ENCODE peak calls at places on chromosome 17, in nine cellular contexts. K, N, L, S, U, M, W, Z and Y are unnamed samples.

GRCh38 chr17:29238133-29238850 is 8.4 kb upstream of the CRYBA1 start:
- DNase-seq in N (no peak), W (peak), L (no peak), Z (peak), U (no peak), S (no peak), M (peak), K (no peak), Y (peak)

GRCh38 chr17:40958086-40958953 is 8.4 kb downstream of the KRT39 start:
- DNase-seq in S (no peak), N (no peak), M (no peak), L (no peak), K (peak), Z (no peak), U (no peak), W (no peak), Y (no peak)

GRCh38 chr17:72219824-72220473 is 99.1 kb downstream of the SOX9 start:
- DNase-seq in S (no peak), M (no peak), W (no peak), N (no peak), U (no peak), Z (no peak), K (no peak), L (no peak), Y (no peak)

GRCh38 chr17:63178530-63178929 is 212.5 kb downstream of the TANC2 start:
- DNase-seq in N (no peak), W (peak), U (no peak), K (no peak), Z (peak), M (peak), L (no peak), S (no peak), Y (peak)

GRCh38 chr17:81419333-81419885 is 24.2 kb downstream of the BAHCC1 start:
- DNase-seq in L (peak), K (peak), Z (peak), M (peak), U (no peak), N (no peak), S (peak), W (peak), Y (peak)

GRCh38 chr17:77613181-77613580 is 345.3 kb upstream of the TNRC6C start:
- DNase-seq in M (peak), U (no peak), N (no peak), S (no peak), Z (peak), K (no peak), W (peak), L (no peak), Y (no peak)

GRCh38 chr17:74892974-74893911 is at the start of gene FADS6:
- DNase-seq in L (no peak), N (no peak), M (no peak), W (no peak), Z (no peak), U (peak), K (no peak), S (no peak), Y (no peak)

GRCh38 chr17:39700148-39700987 is 504 bp downstream of the ERBB2 start:
- DNase-seq in K (no peak), Z (peak), S (no peak), L (no peak), M (peak), N (no peak), W (peak), U (no peak), Y (peak)